ENCODE peak calls at places on chromosomes 13 and 19, in nine cellular contexts. Q is suprapubic skin, C is sigmoid colon, G is transverse colon, X is GM23338, J is HCT116, P is endothelial cell of umbilical vein, B is SK-N-MC, M is breast epithelium. K is an unnamed sample.

GRCh38 chr13:109156181-109156935 is 526.9 kb downstream of the MYO16 start:
- DNase-seq in P (peak), Q (no peak), B (no peak), X (no peak), C (no peak), M (no peak), J (no peak), G (no peak), K (no peak)

GRCh38 chr13:103099894-103100293 is 33.7 kb upstream of the SLC10A2 start:
- DNase-seq in C (no peak), X (no peak), P (no peak), M (no peak), J (no peak), G (no peak), Q (no peak), B (no peak), K (no peak)

GRCh38 chr13:24511019-24511823 is 1.4 kb downstream of the PARP4 start:
- DNase-seq in G (peak), C (no peak), B (peak), X (peak), J (peak), P (peak), Q (no peak), M (peak), K (peak)

GRCh38 chr13:102280366-102280765 is 121.5 kb downstream of the FGF14 start:
- DNase-seq in X (no peak), J (no peak), B (no peak), Q (no peak), P (no peak), C (no peak), M (no peak), G (no peak), K (no peak)

GRCh38 chr13:109575821-109576220 is 210.6 kb downstream of the IRS2 start:
- DNase-seq in X (no peak), P (no peak), Q (no peak), M (no peak), B (no peak), C (no peak), J (no peak), G (no peak), K (no peak)

GRCh38 chr13:101417043-101417406 is 717 bp upstream of the NALCN start:
- DNase-seq in B (no peak), M (no peak), C (no peak), J (no peak), P (no peak), Q (no peak), X (no peak), G (no peak), K (no peak)

GRCh38 chr19:55244004-55244680 is 14.7 kb downstream of the PPP6R1 start:
- DNase-seq in G (no peak), B (no peak), M (no peak), J (no peak), P (no peak), X (no peak), C (no peak), Q (no peak), K (no peak)

GRCh38 chr19:22882797-22883196 is 50.7 kb downstream of the ZNF723 start:
- DNase-seq in X (peak), J (peak), Q (no peak), G (no peak), C (no peak), B (no peak), M (no peak), P (peak), K (no peak)

GRCh38 chr13:89746554-89746953 is 1600.9 kb upstream of the MIR17HG start:
- DNase-seq in P (no peak), G (no peak), C (no peak), Q (no peak), B (no peak), M (no peak), X (peak), J (no peak), K (no peak)

GRCh38 chr13:25738342-25738771 is 313.5 kb downstream of the SHISA2 start:
- DNase-seq in C (no peak), B (peak), M (no peak), X (no peak), P (peak), J (no peak), G (no peak), Q (no peak), K (peak)

GRCh38 chr19:5655412-5655811 is 24.9 kb downstream of the MICOS13 start:
- DNase-seq in C (no peak), B (no peak), M (no peak), Q (peak), G (no peak), J (no peak), X (no peak), P (no peak), K (no peak)

DNA sequence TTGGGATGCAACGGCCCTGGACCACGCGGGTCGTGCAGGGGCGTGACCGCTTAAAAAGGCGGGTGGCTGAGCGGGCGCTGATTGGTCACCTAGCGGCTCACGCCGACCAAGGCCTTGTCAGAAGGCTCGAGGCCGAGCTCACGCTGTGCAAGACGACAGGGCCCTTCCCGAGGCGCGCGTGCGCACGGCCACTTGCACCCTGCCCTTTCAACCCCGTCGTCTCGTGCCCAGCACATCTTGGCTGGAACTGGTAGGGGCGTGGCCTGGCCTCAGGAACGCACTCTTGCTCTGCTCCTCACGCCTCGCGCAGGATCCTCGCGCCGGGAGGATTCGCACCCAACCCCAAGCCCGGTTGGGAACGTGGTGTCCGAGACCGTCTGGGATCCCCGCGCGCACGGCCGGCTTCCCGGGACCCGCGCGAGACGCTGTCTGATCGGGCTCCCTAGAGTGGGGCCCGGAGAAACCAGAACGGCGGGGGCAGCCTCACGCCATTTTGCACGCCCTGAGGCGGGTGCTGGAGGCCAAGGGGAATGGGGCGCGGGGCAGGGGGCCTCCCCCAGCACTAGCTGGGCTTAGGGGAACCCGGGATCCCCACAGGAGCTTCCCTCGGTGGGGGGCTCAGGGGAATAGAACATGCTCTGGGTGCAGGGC is at the start of gene MEIOSIN:
- DNase-seq in G (peak), Q (no peak), J (no peak), X (peak), B (no peak), C (no peak), M (no peak), P (no peak), K (no peak)
- TF ChIP-seq POLR2AphosphoS5 in G (no peak), Q (no peak), J (no peak), X (no peak), B (no peak), C (no peak), M (no peak), P (no peak), K (no peak)

GRCh38 chr13:113167575-113167974 is 9.1 kb downstream of the PROZ start:
- DNase-seq in J (no peak), X (no peak), G (no peak), Q (no peak), B (no peak), M (no peak), C (no peak), P (no peak), K (no peak)
- TF ChIP-seq POLR2AphosphoS5 in J (no peak), X (no peak), G (no peak), Q (no peak), B (no peak), M (no peak), C (no peak), P (no peak), K (no peak)

DNA sequence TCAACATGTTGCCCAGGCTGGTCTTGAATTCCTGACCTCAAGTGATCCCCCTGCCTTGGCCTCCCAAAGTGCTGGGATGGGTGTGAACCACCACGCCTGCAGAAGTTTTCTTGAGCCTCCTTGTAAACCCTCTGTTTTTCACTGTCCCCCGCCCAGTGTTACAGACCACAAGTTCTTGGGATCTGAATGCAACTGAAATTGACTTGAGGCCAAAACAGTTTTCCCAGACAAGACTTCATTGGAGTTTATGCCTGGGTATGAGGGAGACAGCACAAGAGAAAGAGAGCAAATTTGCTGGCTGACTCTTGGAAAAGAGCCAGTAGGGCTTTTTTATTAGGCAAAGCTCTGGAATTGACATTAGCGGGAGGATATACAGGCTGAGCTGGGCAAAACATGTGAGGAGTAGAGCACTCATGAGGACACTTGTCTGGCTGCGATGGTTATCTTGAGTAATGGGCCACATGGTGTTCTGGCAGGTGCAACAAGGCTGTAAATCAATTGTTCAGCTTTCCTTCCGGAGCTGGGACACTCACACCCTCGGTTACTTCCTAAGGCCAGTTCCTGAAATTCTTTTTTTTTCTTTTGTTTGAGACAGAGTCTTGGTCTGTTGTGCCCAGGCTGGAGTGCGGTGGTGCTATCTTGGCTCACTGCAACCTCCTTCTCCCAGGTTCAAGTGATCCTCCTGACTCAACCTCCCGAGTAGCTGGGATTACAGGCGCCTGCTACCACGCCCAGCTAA is 12.7 kb upstream of the HNRNPL start:
- DNase-seq in Q (no peak), G (peak), X (no peak), J (no peak), B (no peak), C (peak), M (peak), P (peak), K (no peak)
- TF ChIP-seq POLR2AphosphoS5 in Q (peak), G (peak), X (no peak), J (no peak), B (no peak), C (peak), M (peak), P (peak), K (no peak)

DNA sequence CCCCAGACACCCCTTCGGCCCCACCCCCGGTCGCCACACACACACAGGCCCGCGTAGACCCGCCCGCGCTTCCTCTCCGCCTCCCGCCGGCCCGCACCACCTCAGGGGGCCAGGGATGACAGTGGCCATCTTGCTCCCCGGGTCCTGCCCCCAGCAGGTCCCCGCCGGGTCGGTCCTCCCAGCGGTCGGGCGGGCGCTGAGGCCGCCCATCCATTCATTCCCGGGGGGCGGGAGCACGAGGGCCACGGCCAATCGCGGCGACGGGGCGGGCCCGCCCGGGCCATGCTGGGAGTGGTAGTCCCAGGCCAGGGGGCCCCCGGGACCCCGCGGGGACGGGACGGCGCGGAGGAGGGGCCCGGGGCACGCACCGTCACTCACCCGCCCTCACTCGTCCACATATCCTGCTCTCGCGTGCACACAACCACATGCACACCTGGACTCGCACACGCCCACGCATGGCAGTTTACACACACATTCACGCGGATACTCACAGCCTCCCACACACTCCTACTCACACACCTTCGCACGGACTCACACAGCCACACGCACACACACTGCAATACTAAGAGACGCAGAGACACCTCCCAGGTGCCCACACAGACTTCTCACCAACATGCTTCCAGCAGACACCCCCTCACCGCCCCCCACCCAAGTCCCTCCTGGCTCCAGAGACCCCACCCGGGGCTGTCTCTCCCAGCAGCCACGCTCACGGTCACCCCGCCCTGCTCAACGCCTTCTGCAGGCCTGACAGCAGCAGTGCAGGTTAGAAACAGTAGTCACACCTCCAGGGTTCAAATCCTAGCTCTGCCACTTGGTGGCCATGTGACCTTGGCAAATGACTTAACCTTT is at the start of gene DPF1:
- DNase-seq in X (peak), J (peak), Q (no peak), B (no peak), P (peak), C (no peak), G (peak), M (no peak), K (peak)
- TF ChIP-seq POLR2AphosphoS5 in X (no peak), J (peak), Q (no peak), B (no peak), P (peak), C (no peak), G (no peak), M (no peak), K (no peak)

DNA sequence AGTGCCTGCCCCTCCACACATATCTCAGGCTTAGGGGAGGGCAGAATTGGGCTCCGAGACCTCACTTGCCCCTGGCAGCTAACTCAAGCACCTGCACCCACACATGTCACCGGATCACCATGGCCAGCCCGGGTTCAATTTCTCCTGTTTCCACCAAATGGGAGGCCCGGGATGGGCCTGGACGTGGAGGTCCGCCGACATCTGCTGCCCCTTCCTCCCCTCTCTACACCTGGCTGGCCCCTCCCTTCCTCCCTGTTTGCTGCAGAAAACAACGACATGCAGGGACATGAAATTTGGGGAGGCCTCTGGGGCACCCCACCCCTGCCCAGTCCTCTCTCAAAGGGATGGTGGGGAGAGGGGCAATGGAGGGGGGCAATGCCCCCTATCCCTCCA is 1.3 kb downstream of the PRKD2 start:
- DNase-seq in Q (no peak), G (no peak), P (no peak), X (no peak), M (no peak), J (no peak), B (no peak), C (peak), K (no peak)
- TF ChIP-seq POLR2AphosphoS5 in Q (no peak), G (no peak), P (no peak), X (no peak), M (no peak), J (no peak), B (no peak), C (no peak), K (no peak)

DNA sequence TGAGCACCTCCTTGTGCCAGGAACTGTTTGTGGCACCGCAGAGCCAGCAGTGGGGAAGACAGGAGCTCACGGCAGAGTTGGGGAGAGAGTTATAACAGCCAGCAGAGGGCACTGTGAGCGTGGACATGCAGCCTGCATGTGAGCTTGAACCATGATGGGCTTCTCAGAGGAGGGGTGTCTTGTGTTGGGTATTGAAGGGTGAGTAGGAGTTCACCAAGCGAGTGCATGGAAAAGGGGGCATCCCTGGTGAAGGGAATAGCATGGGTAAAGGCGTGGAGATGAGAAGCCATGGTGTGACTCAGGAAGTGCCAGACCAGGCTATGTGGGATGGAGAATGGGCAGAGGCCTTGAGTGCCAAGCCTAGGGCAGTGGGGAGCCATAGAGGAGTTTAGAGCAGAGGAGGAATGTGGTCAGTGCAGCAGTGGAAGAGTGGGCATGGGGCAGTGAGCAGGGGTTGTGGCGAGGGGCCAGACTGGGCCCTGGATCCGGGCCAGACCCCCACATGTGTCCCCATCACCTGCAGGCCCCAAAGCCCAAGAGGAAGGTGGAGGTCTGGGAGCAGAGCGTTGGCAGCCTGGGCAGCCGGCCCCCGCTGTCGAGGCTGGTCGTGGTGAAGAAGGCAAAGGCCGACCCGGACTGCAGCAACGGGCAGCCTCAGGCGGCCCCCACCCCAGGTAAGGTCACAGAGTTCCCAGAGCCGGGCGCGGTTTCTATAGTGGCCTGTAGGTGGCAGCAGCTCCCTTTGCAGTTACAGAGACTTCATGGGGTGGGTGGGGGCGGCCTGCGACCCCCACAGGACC is 11.8 kb upstream of the SHD start:
- DNase-seq in M (peak), C (no peak), J (peak), G (peak), P (peak), B (peak), Q (no peak), X (peak), K (peak)
- TF ChIP-seq POLR2AphosphoS5 in M (no peak), C (no peak), J (no peak), G (no peak), P (no peak), B (no peak), Q (no peak), X (no peak), K (no peak)

DNA sequence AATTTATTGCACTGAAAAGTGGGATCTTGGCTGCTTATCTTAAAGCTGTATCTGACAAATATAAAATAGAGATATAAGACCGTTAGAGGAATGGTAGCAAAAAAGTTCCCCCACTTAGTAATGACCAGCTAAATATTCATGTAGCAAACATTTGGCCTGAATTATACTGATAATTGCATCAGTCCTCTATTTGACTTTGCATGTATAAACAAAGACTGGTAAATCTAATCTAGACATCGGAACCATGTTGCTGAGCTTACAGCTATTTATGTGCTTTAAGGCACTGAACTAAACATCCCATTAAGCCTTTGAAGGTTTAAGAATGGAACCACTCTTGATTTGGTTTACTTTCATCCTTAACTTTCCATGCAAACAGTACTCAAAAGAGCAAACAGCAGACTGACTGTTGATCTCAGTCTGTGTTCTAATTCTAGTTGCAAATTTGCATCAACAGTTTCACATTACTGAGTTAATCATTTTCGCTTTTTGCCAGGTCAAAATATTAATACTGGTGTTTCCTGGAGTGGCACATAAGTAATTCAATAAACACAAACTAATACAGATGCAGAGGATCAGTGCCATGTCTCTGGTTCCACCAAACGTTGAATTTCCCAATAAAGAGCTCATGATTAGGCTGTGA is 203.5 kb upstream of the HTR2A start:
- DNase-seq in G (no peak), P (no peak), Q (no peak), M (no peak), X (no peak), C (no peak), J (no peak), B (no peak), K (no peak)
- TF ChIP-seq POLR2AphosphoS5 in G (no peak), P (no peak), Q (no peak), M (no peak), X (no peak), C (no peak), J (no peak), B (no peak), K (no peak)

DNA sequence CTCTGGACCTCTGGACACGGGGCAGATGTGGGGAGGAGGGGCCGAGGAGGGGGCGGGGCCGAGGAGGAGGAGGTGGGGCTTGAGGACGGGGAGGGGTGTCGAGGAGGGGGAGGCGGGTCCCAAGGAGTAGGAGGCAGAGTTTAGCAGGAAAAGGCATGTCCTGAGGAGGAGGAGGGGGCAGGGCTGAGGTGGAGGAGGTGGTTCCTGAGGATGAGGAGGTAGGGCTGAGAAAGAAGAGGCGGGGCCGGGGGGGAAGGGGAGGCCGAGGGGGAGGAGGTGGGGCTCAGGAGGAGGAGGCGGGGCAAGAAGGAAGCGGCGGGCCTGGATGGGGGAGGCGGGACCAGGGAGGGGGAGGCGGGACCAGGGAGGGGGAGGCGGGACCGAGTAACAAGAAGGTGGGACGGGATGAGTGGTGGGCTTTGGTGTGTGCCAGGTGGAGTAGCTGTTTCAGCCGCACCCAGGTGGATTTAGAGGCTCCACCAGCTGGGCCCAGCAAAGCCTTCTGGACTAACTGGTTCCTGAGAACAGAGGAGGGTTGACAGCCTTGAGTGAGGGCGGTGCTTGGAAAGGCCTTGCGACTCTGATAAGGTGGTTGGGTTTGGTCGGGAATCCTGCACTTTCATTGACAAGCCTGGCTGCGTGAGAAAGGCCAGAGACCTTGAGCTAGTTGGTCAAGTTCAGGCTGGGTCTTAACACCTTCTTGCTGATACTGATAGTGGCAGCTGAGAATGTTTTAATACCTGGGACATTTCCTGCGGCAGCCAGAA is 7.7 kb downstream of the TECR start:
- DNase-seq in Q (peak), P (peak), G (peak), J (peak), B (no peak), X (peak), M (peak), C (no peak), K (peak)
- TF ChIP-seq POLR2AphosphoS5 in Q (no peak), P (no peak), G (no peak), J (no peak), B (no peak), X (no peak), M (no peak), C (no peak), K (no peak)